ENCODE peak calls at places on chromosomes 4 and X, in six cellular contexts. P is GM12878, A is H1, M is K562, J is SK-N-SH, R is HepG2. F is an unnamed sample.

GRCh38 chrX:20802036-20802435 is 535.3 kb upstream of the RPS6KA3 start:
- DNase-seq in J (no peak), A (no peak), P (no peak), R (no peak), M (no peak), F (no peak)

GRCh38 chrX:111348363-111348927 is 63.5 kb downstream of the DCX start:
- DNase-seq in M (no peak), J (no peak), A (no peak), R (no peak), P (no peak), F (no peak)

GRCh38 chr4:63556332-63556731 is 852.9 kb downstream of the TECRL start:
- DNase-seq in J (no peak), A (peak), R (peak), P (no peak), M (no peak), F (no peak)

GRCh38 chr4:60396680-60397079 is 803.4 kb upstream of the ADGRL3 start:
- DNase-seq in M (no peak), R (no peak), P (no peak), J (peak), A (no peak), F (no peak)

GRCh38 chrX:134985479-134985878 is 5.3 kb upstream of the SMIM10 start:
- DNase-seq in R (no peak), P (no peak), A (no peak), M (no peak), J (no peak), F (no peak)

GRCh38 chr4:71133491-71133890 is 140.0 kb downstream of the DCK start:
- DNase-seq in P (no peak), A (no peak), J (no peak), M (no peak), R (no peak), F (no peak)

GRCh38 chrX:69507500-69507789 is 3.3 kb downstream of the NALF2 start:
- DNase-seq in R (no peak), M (no peak), J (no peak), P (no peak), A (no peak), F (no peak)

GRCh38 chr4:19835429-19835828 is 416.3 kb upstream of the SLIT2 start:
- DNase-seq in A (no peak), R (no peak), M (no peak), P (no peak), J (no peak), F (no peak)

GRCh38 chr4:38055566-38055965 is 95.4 kb downstream of the PTTG2 start:
- DNase-seq in A (no peak), M (no peak), R (no peak), P (no peak), J (peak), F (no peak)

GRCh38 chr4:13988347-13989265 is 361.1 kb upstream of the BOD1L1 start:
- DNase-seq in R (no peak), J (no peak), M (no peak), P (no peak), A (no peak), F (no peak)

GRCh38 chr4:158090323-158090722 is 82.5 kb downstream of the GASK1B start:
- DNase-seq in P (no peak), M (no peak), R (no peak), A (no peak), J (no peak), F (no peak)

GRCh38 chr4:150149381-150149780 is 71.1 kb downstream of the DCLK2 start:
- DNase-seq in M (no peak), P (no peak), J (no peak), A (no peak), R (no peak), F (no peak)

GRCh38 chr4:56817840-56818491 is 3.5 kb downstream of the SPINK2 start:
- DNase-seq in R (no peak), A (no peak), M (no peak), J (no peak), P (peak), F (no peak)

GRCh38 chr4:56818797-56819196 is 2.7 kb downstream of the SPINK2 start:
- DNase-seq in A (no peak), R (no peak), M (no peak), J (no peak), P (no peak), F (no peak)

GRCh38 chr4:56823933-56824600 is 2.6 kb upstream of the SPINK2 start:
- DNase-seq in A (no peak), P (no peak), M (no peak), R (no peak), J (no peak), F (no peak)

GRCh38 chr4:56821394-56822263 is at the start of gene SPINK2:
- DNase-seq in R (no peak), J (peak), P (no peak), A (peak), M (peak), F (no peak)
- TF ChIP-seq GABPA in R (no peak), J (no peak), P (no peak), A (no peak), M (no peak), F (no peak)

GRCh38 chrX:37976153-37976552 is 30.2 kb upstream of the SYTL5 start:
- DNase-seq in M (no peak), R (no peak), J (no peak), A (no peak), P (no peak), F (no peak)
- TF ChIP-seq GABPA in M (no peak), R (no peak), J (no peak), A (no peak), P (no peak), F (no peak)

GRCh38 chr4:114688063-114688462 is 89.5 kb downstream of the UGT8 start:
- DNase-seq in P (no peak), R (no peak), J (no peak), A (no peak), M (no peak), F (no peak)
- TF ChIP-seq GABPA in P (no peak), R (no peak), J (no peak), A (no peak), M (no peak), F (no peak)

DNA sequence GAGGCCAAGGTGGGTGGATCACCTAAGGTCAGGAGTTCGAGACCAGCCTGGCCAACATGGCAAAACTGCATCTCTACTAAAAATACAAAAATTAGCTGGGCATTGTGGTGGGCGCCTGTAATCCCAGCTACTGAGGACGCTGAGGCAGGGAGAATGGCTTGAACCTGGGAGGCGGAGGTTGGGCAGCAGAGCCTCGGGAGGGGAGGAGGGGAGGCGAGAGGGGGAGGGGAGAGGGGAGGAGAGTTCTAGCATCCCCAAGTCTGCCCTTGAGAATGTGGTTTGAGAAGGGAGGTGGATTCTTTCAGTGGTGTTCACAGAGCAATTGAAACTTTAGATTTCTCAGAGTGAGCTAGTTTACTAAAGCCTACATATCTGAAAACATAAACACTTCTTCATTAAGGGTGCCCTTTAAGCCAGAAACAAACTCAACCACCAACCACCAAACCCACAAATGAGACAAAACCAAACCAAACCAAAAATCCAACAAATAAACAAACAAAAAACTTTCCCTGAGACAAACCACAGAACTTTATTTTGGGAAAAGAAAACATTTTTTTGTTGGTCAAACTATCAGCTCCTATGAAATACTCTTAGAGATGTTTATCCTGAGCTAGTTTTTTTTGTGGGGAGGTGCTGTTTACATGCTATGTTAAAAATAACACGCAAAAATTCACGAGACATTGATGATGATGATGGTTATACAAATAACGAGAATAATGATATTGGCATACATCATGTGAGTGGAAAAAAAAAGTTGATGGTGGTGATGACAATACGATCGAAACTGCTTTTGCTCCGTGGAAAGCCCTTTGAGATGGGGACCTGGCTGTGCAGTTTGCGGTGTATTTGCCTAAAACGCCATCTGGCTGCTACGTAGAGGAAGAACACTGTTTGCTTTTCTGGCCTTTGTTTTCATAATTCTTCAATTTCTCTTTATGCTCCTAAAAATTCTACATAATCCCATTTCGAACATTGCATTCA is 98.2 kb upstream of the PRKX start:
- DNase-seq in R (peak), J (peak), A (no peak), P (peak), M (peak), F (peak)
- TF ChIP-seq GABPA in R (no peak), J (no peak), A (no peak), P (peak), M (no peak), F (no peak)

GRCh38 chr4:8644966-8645752 is 52.6 kb downstream of the CPZ start:
- DNase-seq in A (no peak), M (no peak), R (no peak), J (no peak), P (no peak), F (no peak)

GRCh38 chr4:8647626-8648025 is 55.1 kb downstream of the CPZ start:
- DNase-seq in R (no peak), J (no peak), P (no peak), A (no peak), M (no peak), F (no peak)

GRCh38 chr4:8647094-8647570 is 54.6 kb downstream of the CPZ start:
- DNase-seq in A (no peak), M (no peak), R (no peak), J (no peak), P (no peak), F (no peak)

GRCh38 chr4:8645753-8646124 is 53.2 kb downstream of the CPZ start:
- DNase-seq in M (no peak), J (no peak), A (no peak), P (no peak), R (no peak), F (no peak)

DNA sequence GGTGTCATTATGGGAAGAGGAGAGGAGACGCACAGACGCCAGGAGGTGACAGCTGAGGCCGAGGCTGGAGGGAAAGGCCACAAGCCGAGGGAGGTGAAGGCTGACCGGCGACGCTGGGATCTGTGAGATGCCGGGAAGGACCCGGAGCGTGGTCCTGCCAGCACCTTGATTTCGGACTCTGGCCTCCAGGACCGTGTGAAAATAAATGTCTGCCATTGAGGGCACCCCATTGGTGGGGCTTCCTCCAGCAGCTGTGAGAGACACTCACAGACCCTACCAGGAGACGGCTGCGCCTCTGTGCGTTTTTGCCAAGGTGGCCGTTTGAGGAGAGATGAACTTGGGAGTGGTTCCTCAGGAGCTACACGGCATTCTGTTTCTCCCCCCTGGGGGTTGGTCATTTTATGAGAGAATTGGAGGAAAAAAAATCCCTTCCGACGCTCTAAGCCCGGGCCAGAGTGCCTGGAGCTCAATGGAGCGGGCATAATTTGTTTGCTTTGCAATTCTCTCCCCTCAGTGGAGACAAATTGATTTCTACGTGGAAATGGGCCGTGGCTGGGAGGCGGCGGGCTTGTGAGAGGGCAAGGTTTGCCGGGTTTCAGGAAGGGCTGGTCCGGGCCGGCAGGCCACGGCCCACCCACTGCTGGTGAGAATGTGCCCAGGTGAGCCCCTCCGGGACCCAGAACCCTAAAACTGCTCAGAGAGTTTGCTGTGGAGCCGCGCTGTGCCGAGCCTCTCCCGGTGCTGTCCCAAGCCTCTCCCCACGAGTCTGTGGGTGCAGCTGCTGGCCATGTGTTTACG is 53.9 kb downstream of the CPZ start:
- DNase-seq in A (no peak), J (no peak), R (no peak), M (no peak), P (no peak), F (no peak)
- TF ChIP-seq GABPA in A (no peak), J (no peak), R (no peak), M (no peak), P (no peak), F (no peak)

DNA sequence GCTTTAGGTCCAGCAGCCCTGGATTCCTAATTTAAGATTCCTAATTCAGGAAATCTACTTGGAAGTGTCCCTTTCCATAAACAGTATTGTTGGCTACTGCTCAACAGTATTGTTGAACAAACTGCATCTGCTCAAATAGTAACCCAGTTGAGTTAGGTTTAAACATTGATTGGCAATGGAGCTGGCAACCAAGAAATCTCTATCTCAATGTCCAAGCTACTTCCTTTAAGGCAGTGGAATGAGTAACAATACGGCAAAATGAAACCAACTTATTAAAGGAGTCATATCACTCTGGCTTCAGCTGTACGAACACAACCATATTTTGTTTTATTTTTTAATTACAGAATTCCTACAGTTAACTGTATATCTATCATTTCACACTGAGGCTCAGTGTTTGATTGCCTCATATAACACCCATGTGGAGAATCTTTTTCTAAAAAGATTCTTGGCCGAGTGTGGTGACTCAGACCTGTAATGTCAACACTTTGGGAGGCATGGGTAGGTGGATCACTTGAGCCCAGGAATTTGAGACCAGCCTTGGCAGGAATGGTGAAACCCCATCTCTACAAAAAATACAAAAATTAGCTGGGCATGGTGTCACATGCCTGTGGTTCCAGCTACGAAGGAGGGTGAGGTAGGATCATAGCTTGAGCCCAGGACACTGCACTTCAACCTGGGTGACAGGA is 71.7 kb upstream of the IL13RA1 start:
- DNase-seq in P (no peak), R (peak), M (no peak), J (no peak), A (no peak), F (no peak)
- TF ChIP-seq GABPA in P (no peak), R (no peak), M (no peak), J (no peak), A (no peak), F (no peak)

GRCh38 chrX:136170109-136170800 is 22.9 kb downstream of the FHL1 start:
- DNase-seq in J (no peak), P (no peak), M (no peak), A (no peak), R (no peak), F (no peak)
- TF ChIP-seq GABPA in J (no peak), P (no peak), M (no peak), A (no peak), R (no peak), F (no peak)